ENCODE peak calls at places on chromosomes 11 and 22, in five cellular contexts. J is NCI-H1105 treated with DMSO at 0.1 percent for 48 hours, F is tibial artery, I is upper lobe of right lung, P is kidney tubule cell. L is an unnamed sample.

GRCh38 chr11:14409891-14410290 is 50.9 kb upstream of the RRAS2 start:
- DNase-seq in J (no peak), F (no peak), I (no peak), P (peak), L (no peak)

GRCh38 chr11:86418513-86418912 is 43.8 kb downstream of the CCDC81 start:
- DNase-seq in J (no peak), F (no peak), I (no peak), P (no peak), L (no peak)

GRCh38 chr11:1340111-1340510 is 30.7 kb upstream of the TOLLIP start:
- DNase-seq in J (no peak), F (peak), I (no peak), P (no peak), L (no peak)

GRCh38 chr22:50318356-50318697 is 8.5 kb downstream of the DENND6B start:
- DNase-seq in J (no peak), F (no peak), I (no peak), P (no peak), L (no peak)

GRCh38 chr22:38715176-38715764 is 9.5 kb downstream of the GTPBP1 start:
- DNase-seq in J (no peak), F (no peak), I (peak), P (no peak), L (no peak)

GRCh38 chr11:77473001-77473800 is 693 bp downstream of the PAK1 start:
- DNase-seq in J (peak), F (peak), I (peak), P (peak), L (peak)

GRCh38 chr22:37331034-37331428 is 48.7 kb downstream of the CYTH4 start:
- DNase-seq in J (no peak), F (no peak), I (no peak), P (peak), L (no peak)

GRCh38 chr11:69014936-69015549 is 2.0 kb upstream of the MRGPRF start:
- DNase-seq in J (no peak), F (no peak), I (no peak), P (no peak), L (no peak)

GRCh38 chr11:85167471-85167870 is 459.7 kb downstream of the DLG2 start:
- DNase-seq in J (no peak), F (no peak), I (no peak), P (no peak), L (no peak)

GRCh38 chr11:130648601-130649000 is 200.2 kb downstream of the ADAMTS15 start:
- DNase-seq in J (no peak), F (peak), I (no peak), P (no peak), L (no peak)

GRCh38 chr11:56849250-56849649 is 100.8 kb upstream of the OR9G4 start:
- DNase-seq in J (no peak), F (no peak), I (no peak), P (peak), L (no peak)

GRCh38 chr22:23804781-23805291 is 18.1 kb downstream of the SMARCB1 start:
- DNase-seq in J (no peak), F (no peak), I (no peak), P (no peak), L (no peak)

GRCh38 chr11:12761029-12761428 is 86.8 kb downstream of the TEAD1 start:
- DNase-seq in J (peak), F (no peak), I (no peak), P (peak), L (no peak)

GRCh38 chr11:118087933-118088332 is 1.2 kb upstream of the SMIM35 start:
- DNase-seq in J (no peak), F (no peak), I (no peak), P (no peak), L (no peak)

GRCh38 chr11:133955091-133955846 is 1.5 kb downstream of the IGSF9B start:
- DNase-seq in J (peak), F (peak), I (no peak), P (no peak), L (no peak)

GRCh38 chr11:87061766-87062165 is 24.0 kb downstream of the TMEM135 start:
- DNase-seq in J (no peak), F (no peak), I (no peak), P (no peak), L (no peak)

GRCh38 chr11:859394-860131 is 16.9 kb downstream of the TSPAN4 start:
- DNase-seq in J (peak), F (no peak), I (no peak), P (peak), L (peak)

GRCh38 chr11:9347100-9347499 is 32.7 kb upstream of the TMEM41B start:
- DNase-seq in J (no peak), F (peak), I (no peak), P (no peak), L (no peak)

GRCh38 chr11:102386376-102386775 is 39.4 kb downstream of the BIRC2 start:
- DNase-seq in J (no peak), F (no peak), I (no peak), P (no peak), L (no peak)

GRCh38 chr11:2175659-2176058 is 4.0 kb upstream of the TH start:
- DNase-seq in J (no peak), F (no peak), I (no peak), P (peak), L (no peak)

GRCh38 chr11:9716275-9717039 is 52.6 kb downstream of the SWAP70 start:
- DNase-seq in J (no peak), F (no peak), I (no peak), P (no peak), L (no peak)

GRCh38 chr22:25572708-25573161 is 8.3 kb downstream of the GRK3 start:
- DNase-seq in J (no peak), F (no peak), I (no peak), P (no peak), L (no peak)

GRCh38 chr11:92844197-92844596 is 125.3 kb upstream of the MTNR1B start:
- DNase-seq in J (no peak), F (no peak), I (no peak), P (no peak), L (no peak)

GRCh38 chr11:117588166-117588810 is 208.7 kb downstream of the DSCAML1 start:
- DNase-seq in J (no peak), F (peak), I (no peak), P (no peak), L (no peak)

GRCh38 chr11:92688416-92688815 is 281.0 kb upstream of the MTNR1B start:
- DNase-seq in J (no peak), F (no peak), I (no peak), P (no peak), L (no peak)

GRCh38 chr22:33875316-33875715 is 45.0 kb downstream of the LARGE1 start:
- DNase-seq in J (no peak), F (no peak), I (no peak), P (no peak), L (no peak)

GRCh38 chr22:50734986-50735738 is 2.8 kb upstream of the ACR start:
- DNase-seq in J (no peak), F (peak), I (no peak), P (no peak), L (no peak)

GRCh38 chr11:2095198-2095520 is 44.0 kb downstream of the IGF2 start:
- DNase-seq in J (no peak), F (no peak), I (no peak), P (no peak), L (no peak)

GRCh38 chr11:72433455-72434061 is 773 bp downstream of the CLPB start:
- DNase-seq in J (no peak), F (no peak), I (no peak), P (no peak), L (peak)

GRCh38 chr22:45451988-45452387 is 38.5 kb downstream of the RIBC2 start:
- DNase-seq in J (no peak), F (no peak), I (no peak), P (no peak), L (no peak)

GRCh38 chr11:61279934-61280656 is 15.0 kb downstream of the VWCE start:
- DNase-seq in J (no peak), F (no peak), I (no peak), P (peak), L (no peak)

GRCh38 chr22:30559889-30560288 is 13.3 kb upstream of the SEC14L6 start:
- DNase-seq in J (no peak), F (no peak), I (no peak), P (no peak), L (no peak)

GRCh38 chr22:49666146-49666809 is 161.4 kb downstream of the BRD1 start:
- DNase-seq in J (no peak), F (peak), I (peak), P (no peak), L (no peak)

L was measured in NCI-H446.